ENCODE peak calls at places on chromosomes 4 and X, in four cellular contexts. One of them, this sample, is unnamed.

GRCh38 chrX:12610079-12610478 is 181.1 kb upstream of the PRPS2 start:
- DNase-seq in IMR-90: peak
- DNase-seq in heart left ventricle: no peak
- DNase-seq in stomach: no peak
- DNase-seq in this sample: no peak

GRCh38 chr4:6340446-6341015 is 70.9 kb downstream of the WFS1 start:
- DNase-seq in heart left ventricle: no peak
- DNase-seq in stomach: no peak
- DNase-seq in IMR-90: no peak
- DNase-seq in this sample: no peak

GRCh38 chr4:172980178-172980577 is 188.4 kb upstream of the GALNT7 start:
- DNase-seq in stomach: no peak
- DNase-seq in IMR-90: peak
- DNase-seq in heart left ventricle: no peak
- DNase-seq in this sample: no peak

GRCh38 chrX:46572295-46572936 is 1.1 kb upstream of the CHST7 start:
- DNase-seq in heart left ventricle: no peak
- DNase-seq in IMR-90: no peak
- DNase-seq in stomach: no peak
- DNase-seq in this sample: peak

GRCh38 chrX:53280703-53281320 is 572 bp downstream of the IQSEC2 start:
- DNase-seq in heart left ventricle: peak
- DNase-seq in stomach: no peak
- DNase-seq in IMR-90: peak
- DNase-seq in this sample: no peak

GRCh38 chr4:177119021-177119461 is 190.6 kb upstream of the NEIL3 start:
- DNase-seq in IMR-90: peak
- DNase-seq in stomach: no peak
- DNase-seq in heart left ventricle: no peak
- DNase-seq in this sample: no peak

GRCh38 chr4:125741825-125742452 is 427.2 kb downstream of the FAT4 start:
- DNase-seq in IMR-90: peak
- DNase-seq in heart left ventricle: no peak
- DNase-seq in stomach: no peak
- DNase-seq in this sample: no peak

GRCh38 chr4:42653606-42654560 is 3.0 kb downstream of the ATP8A1 start:
- DNase-seq in IMR-90: no peak
- DNase-seq in heart left ventricle: no peak
- DNase-seq in stomach: peak
- DNase-seq in this sample: no peak

GRCh38 chrX:4547218-4547836 is 833.9 kb upstream of the PRKX start:
- DNase-seq in IMR-90: peak
- DNase-seq in stomach: peak
- DNase-seq in heart left ventricle: no peak
- DNase-seq in this sample: peak

GRCh38 chr4:39975488-39976089 is 2.1 kb downstream of the PDS5A start:
- DNase-seq in heart left ventricle: no peak
- DNase-seq in stomach: no peak
- DNase-seq in IMR-90: peak
- DNase-seq in this sample: no peak

GRCh38 chrX:115972717-115973116 is 197.8 kb upstream of the AGTR2 start:
- DNase-seq in IMR-90: no peak
- DNase-seq in stomach: no peak
- DNase-seq in heart left ventricle: no peak
- DNase-seq in this sample: no peak

GRCh38 chrX:23727206-23727605 is 15.9 kb downstream of the ACOT9 start:
- DNase-seq in IMR-90: no peak
- DNase-seq in stomach: no peak
- DNase-seq in heart left ventricle: no peak
- DNase-seq in this sample: no peak

GRCh38 chrX:114583646-114584433 is at the start of gene HTR2C:
- DNase-seq in IMR-90: no peak
- DNase-seq in stomach: no peak
- DNase-seq in heart left ventricle: no peak
- DNase-seq in this sample: peak

GRCh38 chr4:11514780-11515432 is 86.2 kb upstream of the HS3ST1 start:
- DNase-seq in stomach: no peak
- DNase-seq in IMR-90: no peak
- DNase-seq in heart left ventricle: no peak
- DNase-seq in this sample: no peak

GRCh38 chr4:107966903-107967302 is 22.8 kb upstream of the HADH start:
- DNase-seq in IMR-90: no peak
- DNase-seq in stomach: no peak
- DNase-seq in heart left ventricle: no peak
- DNase-seq in this sample: no peak

GRCh38 chrX:102085706-102086105 is 39.8 kb upstream of the TCEAL2 start:
- DNase-seq in IMR-90: no peak
- DNase-seq in heart left ventricle: no peak
- DNase-seq in stomach: no peak
- DNase-seq in this sample: no peak

GRCh38 chrX:120299928-120300327 is 11.3 kb downstream of the TMEM255A start:
- DNase-seq in stomach: no peak
- DNase-seq in IMR-90: no peak
- DNase-seq in heart left ventricle: no peak
- DNase-seq in this sample: no peak

GRCh38 chr4:19756661-19757060 is 495.0 kb upstream of the SLIT2 start:
- DNase-seq in IMR-90: no peak
- DNase-seq in stomach: no peak
- DNase-seq in heart left ventricle: no peak
- DNase-seq in this sample: no peak

GRCh38 chrX:22365460-22365859 is 92.7 kb downstream of the CBLL2 start:
- DNase-seq in IMR-90: peak
- DNase-seq in heart left ventricle: no peak
- DNase-seq in stomach: no peak
- DNase-seq in this sample: no peak

GRCh38 chr4:52202931-52203330 is 151.8 kb downstream of the SPATA18 start:
- DNase-seq in stomach: no peak
- DNase-seq in IMR-90: no peak
- DNase-seq in heart left ventricle: no peak
- DNase-seq in this sample: no peak

GRCh38 chr4:40211224-40212185 is 14.7 kb downstream of the RHOH start:
- DNase-seq in stomach: no peak
- DNase-seq in heart left ventricle: no peak
- DNase-seq in IMR-90: peak
- DNase-seq in this sample: no peak

GRCh38 chrX:110759785-110760184 is 35.8 kb downstream of the CHRDL1 start:
- DNase-seq in stomach: no peak
- DNase-seq in heart left ventricle: no peak
- DNase-seq in IMR-90: peak
- DNase-seq in this sample: no peak

GRCh38 chr4:119841361-119841760 is 212.8 kb upstream of the PDE5A start:
- DNase-seq in stomach: no peak
- DNase-seq in IMR-90: peak
- DNase-seq in heart left ventricle: no peak
- DNase-seq in this sample: peak

GRCh38 chrX:20857746-20858145 is 516.5 kb upstream of the CNKSR2 start:
- DNase-seq in heart left ventricle: no peak
- DNase-seq in IMR-90: no peak
- DNase-seq in stomach: no peak
- DNase-seq in this sample: no peak

GRCh38 chr4:6844986-6845385 is 62.5 kb downstream of the KIAA0232 start:
- DNase-seq in IMR-90: no peak
- DNase-seq in stomach: no peak
- DNase-seq in heart left ventricle: no peak
- DNase-seq in this sample: no peak

GRCh38 chr4:37531156-37531555 is 155.0 kb downstream of the RELL1 start:
- DNase-seq in heart left ventricle: no peak
- DNase-seq in IMR-90: no peak
- DNase-seq in stomach: no peak
- DNase-seq in this sample: no peak

GRCh38 chr4:123826896-123827295 is 430.3 kb downstream of the SPRY1 start:
- DNase-seq in IMR-90: peak
- DNase-seq in heart left ventricle: peak
- DNase-seq in stomach: no peak
- DNase-seq in this sample: no peak

GRCh38 chrX:38009641-38010040 is 3.3 kb downstream of the SYTL5 start:
- DNase-seq in stomach: no peak
- DNase-seq in IMR-90: no peak
- DNase-seq in heart left ventricle: no peak
- DNase-seq in this sample: no peak

GRCh38 chr4:121370729-121371325 is 10.0 kb downstream of the QRFPR start:
- DNase-seq in stomach: peak
- DNase-seq in heart left ventricle: peak
- DNase-seq in IMR-90: peak
- DNase-seq in this sample: peak

GRCh38 chr4:13642163-13642562 is 14.6 kb upstream of the BOD1L1 start:
- DNase-seq in IMR-90: peak
- DNase-seq in stomach: no peak
- DNase-seq in heart left ventricle: no peak
- DNase-seq in this sample: no peak

GRCh38 chr4:13647012-13647411 is 19.5 kb upstream of the BOD1L1 start:
- DNase-seq in heart left ventricle: no peak
- DNase-seq in IMR-90: no peak
- DNase-seq in stomach: no peak
- DNase-seq in this sample: peak

GRCh38 chr4:13642576-13642975 is 15.1 kb upstream of the BOD1L1 start:
- DNase-seq in IMR-90: peak
- DNase-seq in stomach: peak
- DNase-seq in heart left ventricle: no peak
- DNase-seq in this sample: no peak

GRCh38 chr4:13641084-13641483 is 13.6 kb upstream of the BOD1L1 start:
- DNase-seq in IMR-90: no peak
- DNase-seq in heart left ventricle: no peak
- DNase-seq in stomach: no peak
- DNase-seq in this sample: no peak

GRCh38 chr4:13645075-13645474 is 17.6 kb upstream of the BOD1L1 start:
- DNase-seq in stomach: no peak
- DNase-seq in IMR-90: no peak
- DNase-seq in heart left ventricle: no peak
- DNase-seq in this sample: no peak
- TF ChIP-seq CTCF in stomach: no peak
- TF ChIP-seq CTCF in IMR-90: no peak
- TF ChIP-seq CTCF in heart left ventricle: no peak
- TF ChIP-seq CTCF in this sample: no peak

DNA sequence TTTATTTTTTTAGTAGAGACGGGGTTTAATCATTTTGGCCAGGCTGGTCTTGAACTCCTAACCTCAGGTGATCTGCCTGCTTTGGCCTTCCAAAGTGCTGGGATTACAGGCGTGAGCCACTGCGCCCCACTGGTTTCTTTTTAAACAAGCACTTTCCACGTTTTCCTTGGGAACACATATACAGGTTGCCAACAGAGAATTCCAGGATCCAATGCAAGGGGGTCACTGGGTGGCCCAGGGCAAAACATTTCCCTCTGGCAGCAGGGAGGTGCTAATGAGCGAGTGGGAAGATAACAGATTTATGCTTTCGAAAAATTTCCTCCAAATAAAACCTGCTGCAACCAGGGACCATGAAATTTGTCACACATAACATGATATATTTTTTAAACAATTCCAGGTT is 41.1 kb downstream of the ADRA2C start:
- DNase-seq in heart left ventricle: no peak
- DNase-seq in IMR-90: no peak
- DNase-seq in stomach: no peak
- DNase-seq in this sample: no peak
- TF ChIP-seq CTCF in heart left ventricle: no peak
- TF ChIP-seq CTCF in IMR-90: no peak
- TF ChIP-seq CTCF in stomach: no peak
- TF ChIP-seq CTCF in this sample: no peak

DNA sequence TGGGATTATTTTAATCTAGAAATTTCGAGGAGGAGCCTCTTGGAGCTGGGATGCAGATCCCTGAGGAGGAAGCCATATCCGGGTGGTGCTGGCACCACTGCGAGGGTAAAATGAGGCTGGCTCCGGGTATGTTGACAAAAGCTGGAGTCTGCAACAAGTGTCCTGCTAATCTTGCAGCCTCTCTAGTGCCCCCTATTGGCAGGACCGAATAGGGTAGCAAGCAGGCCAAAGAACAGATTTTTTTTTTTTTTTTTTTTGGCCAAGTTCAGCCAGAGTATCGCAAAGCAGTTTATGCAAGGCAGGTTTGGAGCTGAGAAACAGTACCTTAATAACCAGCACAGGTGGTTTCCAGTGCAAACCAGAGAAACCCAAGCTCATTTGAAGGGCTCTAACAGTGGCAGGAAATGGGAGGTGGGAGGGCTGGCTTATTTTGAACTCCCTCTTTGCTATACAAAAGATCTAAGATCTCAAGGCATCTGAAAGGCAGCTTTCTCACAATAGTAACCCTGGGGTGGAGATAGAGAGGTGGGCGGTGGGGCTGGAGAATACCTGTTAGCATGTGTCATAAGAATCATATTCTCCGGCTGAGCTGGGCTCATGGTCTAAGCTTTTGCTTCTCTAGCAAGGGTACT is 38.2 kb upstream of the OCIAD2 start:
- DNase-seq in IMR-90: no peak
- DNase-seq in heart left ventricle: no peak
- DNase-seq in stomach: peak
- DNase-seq in this sample: no peak
- TF ChIP-seq CTCF in IMR-90: no peak
- TF ChIP-seq CTCF in heart left ventricle: no peak
- TF ChIP-seq CTCF in stomach: no peak
- TF ChIP-seq CTCF in this sample: peak

GRCh38 chr4:25859429-25860148 is 3.2 kb downstream of the SEL1L3 start:
- DNase-seq in stomach: no peak
- DNase-seq in IMR-90: no peak
- DNase-seq in heart left ventricle: no peak
- DNase-seq in this sample: peak

GRCh38 chr4:25857851-25858400 is 4.9 kb downstream of the SEL1L3 start:
- DNase-seq in IMR-90: no peak
- DNase-seq in stomach: no peak
- DNase-seq in heart left ventricle: no peak
- DNase-seq in this sample: no peak

GRCh38 chr4:25860586-25861421 is 2.0 kb downstream of the SEL1L3 start:
- DNase-seq in stomach: peak
- DNase-seq in IMR-90: peak
- DNase-seq in heart left ventricle: no peak
- DNase-seq in this sample: no peak

GRCh38 chr4:25856756-25857155 is 6.0 kb downstream of the SEL1L3 start:
- DNase-seq in IMR-90: no peak
- DNase-seq in heart left ventricle: no peak
- DNase-seq in stomach: no peak
- DNase-seq in this sample: no peak

GRCh38 chr4:25857403-25857802 is 5.4 kb downstream of the SEL1L3 start:
- DNase-seq in heart left ventricle: no peak
- DNase-seq in stomach: no peak
- DNase-seq in IMR-90: no peak
- DNase-seq in this sample: no peak
- TF ChIP-seq CTCF in heart left ventricle: no peak
- TF ChIP-seq CTCF in stomach: no peak
- TF ChIP-seq CTCF in IMR-90: no peak
- TF ChIP-seq CTCF in this sample: no peak